ENCODE peak calls at places on chromosomes 5 and 9, in five cellular contexts. One of them, this sample, is unnamed.

GRCh38 chr5:141840295-141840812 is 37.9 kb downstream of the PCDH1 start:
- DNase-seq in IMR-90: no peak
- DNase-seq in mesendoderm: no peak
- DNase-seq in H1: no peak
- DNase-seq in mesenchymal stem cell: no peak
- DNase-seq in this sample: no peak

GRCh38 chr5:158140120-158140778 is 281.3 kb upstream of the CLINT1 start:
- DNase-seq in IMR-90: no peak
- DNase-seq in mesendoderm: peak
- DNase-seq in H1: no peak
- DNase-seq in mesenchymal stem cell: peak
- DNase-seq in this sample: no peak

GRCh38 chr5:73066466-73066865 is 53.9 kb upstream of the TMEM171 start:
- DNase-seq in IMR-90: peak
- DNase-seq in mesendoderm: no peak
- DNase-seq in H1: no peak
- DNase-seq in mesenchymal stem cell: peak
- DNase-seq in this sample: no peak

GRCh38 chr5:80034962-80035821 is at the start of gene THBS4:
- DNase-seq in IMR-90: no peak
- DNase-seq in mesendoderm: peak
- DNase-seq in H1: peak
- DNase-seq in mesenchymal stem cell: no peak
- DNase-seq in this sample: peak

GRCh38 chr5:76408104-76408644 is 5.1 kb downstream of the IQGAP2 start:
- DNase-seq in IMR-90: no peak
- DNase-seq in mesendoderm: no peak
- DNase-seq in H1: no peak
- DNase-seq in mesenchymal stem cell: no peak
- DNase-seq in this sample: no peak

GRCh38 chr5:159610966-159611579 is 280.8 kb upstream of the IL12B start:
- DNase-seq in IMR-90: no peak
- DNase-seq in mesendoderm: no peak
- DNase-seq in H1: no peak
- DNase-seq in mesenchymal stem cell: no peak
- DNase-seq in this sample: no peak

GRCh38 chr5:139301766-139302499 is 8.4 kb downstream of the MATR3 start:
- DNase-seq in IMR-90: no peak
- DNase-seq in mesendoderm: no peak
- DNase-seq in H1: no peak
- DNase-seq in mesenchymal stem cell: no peak
- DNase-seq in this sample: no peak

GRCh38 chr5:124365491-124365890 is 380.9 kb downstream of the ZNF608 start:
- DNase-seq in IMR-90: no peak
- DNase-seq in mesendoderm: no peak
- DNase-seq in H1: no peak
- DNase-seq in mesenchymal stem cell: no peak
- DNase-seq in this sample: no peak

GRCh38 chr5:53406630-53407316 is 73.7 kb upstream of the FST start:
- DNase-seq in IMR-90: peak
- DNase-seq in mesendoderm: no peak
- DNase-seq in H1: no peak
- DNase-seq in mesenchymal stem cell: peak
- DNase-seq in this sample: no peak

GRCh38 chr9:17171309-17172094 is 36.7 kb downstream of the CNTLN start:
- DNase-seq in IMR-90: no peak
- DNase-seq in mesendoderm: peak
- DNase-seq in H1: no peak
- DNase-seq in mesenchymal stem cell: no peak
- DNase-seq in this sample: no peak

GRCh38 chr9:33510264-33511183 is 13.5 kb upstream of the ANKRD18B start:
- DNase-seq in IMR-90: peak
- DNase-seq in mesendoderm: peak
- DNase-seq in H1: peak
- DNase-seq in mesenchymal stem cell: peak
- DNase-seq in this sample: peak

GRCh38 chr9:109857337-109857736 is 77.3 kb downstream of the PALM2AKAP2 start:
- DNase-seq in IMR-90: peak
- DNase-seq in mesendoderm: no peak
- DNase-seq in H1: no peak
- DNase-seq in mesenchymal stem cell: no peak
- DNase-seq in this sample: no peak

GRCh38 chr9:26502311-26502710 is 390.3 kb downstream of the CAAP1 start:
- DNase-seq in IMR-90: no peak
- DNase-seq in mesendoderm: peak
- DNase-seq in H1: no peak
- DNase-seq in mesenchymal stem cell: no peak
- DNase-seq in this sample: peak

GRCh38 chr9:132328580-132328979 is 26.2 kb downstream of the SETX start:
- DNase-seq in IMR-90: no peak
- DNase-seq in mesendoderm: no peak
- DNase-seq in H1: no peak
- DNase-seq in mesenchymal stem cell: no peak
- DNase-seq in this sample: no peak

GRCh38 chr5:170570492-170570891 is 66.7 kb downstream of the KCNIP1 start:
- DNase-seq in IMR-90: no peak
- DNase-seq in mesendoderm: no peak
- DNase-seq in H1: no peak
- DNase-seq in mesenchymal stem cell: no peak
- DNase-seq in this sample: no peak

GRCh38 chr9:98590115-98590514 is 118.6 kb downstream of the GABBR2 start:
- DNase-seq in IMR-90: no peak
- DNase-seq in mesendoderm: no peak
- DNase-seq in H1: no peak
- DNase-seq in mesenchymal stem cell: no peak
- DNase-seq in this sample: no peak

DNA sequence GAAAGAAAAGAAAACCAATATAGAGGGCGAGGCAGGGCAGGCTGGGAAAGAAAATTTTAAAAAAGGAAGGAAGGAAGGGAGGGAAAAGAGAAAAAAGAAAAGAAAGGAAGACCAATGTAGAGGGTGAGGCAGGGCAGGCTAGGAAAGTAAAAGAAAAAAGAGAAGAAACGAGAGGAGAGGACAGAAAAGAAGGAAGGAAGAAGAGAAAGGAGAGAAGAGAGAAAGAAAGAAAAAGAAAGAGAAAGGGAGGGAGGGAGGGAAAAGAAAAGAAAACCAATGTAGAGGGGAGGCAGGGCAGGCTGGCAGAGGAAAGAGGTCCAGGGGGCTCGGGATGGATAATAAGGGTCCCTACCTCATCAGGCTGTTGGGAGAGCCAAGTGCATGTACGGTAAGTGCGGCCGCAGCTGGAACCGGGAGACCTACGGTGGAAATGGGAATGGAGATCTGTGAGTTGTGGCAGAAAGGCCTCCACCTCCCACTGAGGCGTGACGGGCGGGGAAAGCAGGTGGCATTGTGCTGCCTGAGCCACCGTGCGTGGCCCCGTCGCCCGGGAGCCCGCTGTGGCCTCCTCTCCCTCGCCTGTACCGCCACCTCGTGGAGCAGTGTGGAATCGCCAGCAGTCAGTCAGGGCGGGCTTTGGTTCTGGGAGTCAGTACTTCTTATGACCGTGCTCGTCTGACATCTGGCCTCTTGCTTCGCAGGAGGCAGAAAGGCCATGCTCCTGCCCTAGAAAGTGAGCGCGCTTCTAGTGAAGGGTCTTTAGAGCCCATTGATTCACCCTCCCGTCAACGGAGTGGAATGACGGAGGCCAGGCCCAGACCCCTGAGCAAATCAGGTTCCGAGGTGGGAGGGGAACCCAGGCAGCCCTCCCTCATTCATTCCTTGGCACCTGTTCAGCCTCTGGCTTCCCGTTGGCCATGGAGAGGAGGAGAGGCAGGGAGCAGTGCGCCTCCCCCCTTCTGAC is 10.4 kb upstream of the NHP2 start:
- DNase-seq in IMR-90: peak
- DNase-seq in mesendoderm: peak
- DNase-seq in H1: peak
- DNase-seq in mesenchymal stem cell: peak
- DNase-seq in this sample: peak
- H3K4ac ChIP-seq in IMR-90: no peak
- H3K4ac ChIP-seq in mesendoderm: no peak
- H3K4ac ChIP-seq in H1: no peak
- H3K4ac ChIP-seq in mesenchymal stem cell: no peak
- H3K4ac ChIP-seq in this sample: no peak

GRCh38 chr9:14888272-14888671 is 22.0 kb downstream of the FREM1 start:
- DNase-seq in IMR-90: no peak
- DNase-seq in mesendoderm: no peak
- DNase-seq in H1: no peak
- DNase-seq in mesenchymal stem cell: no peak
- DNase-seq in this sample: no peak

GRCh38 chr9:14880951-14881465 is 29.2 kb downstream of the FREM1 start:
- DNase-seq in IMR-90: no peak
- DNase-seq in mesendoderm: no peak
- DNase-seq in H1: no peak
- DNase-seq in mesenchymal stem cell: no peak
- DNase-seq in this sample: no peak

GRCh38 chr9:14882118-14882517 is 28.1 kb downstream of the FREM1 start:
- DNase-seq in IMR-90: no peak
- DNase-seq in mesendoderm: no peak
- DNase-seq in H1: no peak
- DNase-seq in mesenchymal stem cell: no peak
- DNase-seq in this sample: no peak

GRCh38 chr9:14887149-14887548 is 23.1 kb downstream of the FREM1 start:
- DNase-seq in IMR-90: no peak
- DNase-seq in mesendoderm: no peak
- DNase-seq in H1: no peak
- DNase-seq in mesenchymal stem cell: no peak
- DNase-seq in this sample: no peak

GRCh38 chr9:14883310-14883944 is 26.8 kb downstream of the FREM1 start:
- DNase-seq in IMR-90: no peak
- DNase-seq in mesendoderm: no peak
- DNase-seq in H1: no peak
- DNase-seq in mesenchymal stem cell: no peak
- DNase-seq in this sample: no peak
- H3K4ac ChIP-seq in IMR-90: no peak
- H3K4ac ChIP-seq in mesendoderm: no peak
- H3K4ac ChIP-seq in H1: no peak
- H3K4ac ChIP-seq in mesenchymal stem cell: no peak
- H3K4ac ChIP-seq in this sample: no peak

GRCh38 chr5:83554686-83555085 is 83.1 kb downstream of the VCAN start:
- DNase-seq in IMR-90: peak
- DNase-seq in mesendoderm: no peak
- DNase-seq in H1: no peak
- DNase-seq in mesenchymal stem cell: no peak
- DNase-seq in this sample: no peak

GRCh38 chr5:83552275-83552674 is 80.7 kb downstream of the VCAN start:
- DNase-seq in IMR-90: peak
- DNase-seq in mesendoderm: no peak
- DNase-seq in H1: no peak
- DNase-seq in mesenchymal stem cell: no peak
- DNase-seq in this sample: no peak

GRCh38 chr5:83555263-83555662 is 83.7 kb downstream of the VCAN start:
- DNase-seq in IMR-90: no peak
- DNase-seq in mesendoderm: no peak
- DNase-seq in H1: no peak
- DNase-seq in mesenchymal stem cell: no peak
- DNase-seq in this sample: no peak

GRCh38 chr5:83553000-83553486 is 81.5 kb downstream of the VCAN start:
- DNase-seq in IMR-90: peak
- DNase-seq in mesendoderm: peak
- DNase-seq in H1: no peak
- DNase-seq in mesenchymal stem cell: no peak
- DNase-seq in this sample: no peak

DNA sequence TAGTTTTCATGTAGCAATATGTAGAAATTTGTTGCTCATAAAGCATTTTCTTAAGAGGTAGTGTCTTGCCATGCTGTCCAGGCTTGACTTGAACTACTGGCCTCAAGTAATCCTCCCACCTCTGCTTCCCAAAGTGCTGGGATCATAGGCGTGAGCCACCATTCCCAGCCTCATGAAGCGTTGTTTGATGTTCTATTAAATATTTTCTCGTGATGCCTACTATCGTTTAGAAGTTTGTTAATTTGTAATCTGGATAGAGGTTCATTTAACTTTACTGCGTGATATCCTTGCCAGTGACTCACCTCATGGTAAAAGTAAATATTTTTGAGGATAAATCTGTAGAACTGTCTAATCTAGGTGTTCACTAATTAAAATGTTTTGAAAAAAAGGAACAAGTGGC is 82.6 kb downstream of the VCAN start:
- DNase-seq in IMR-90: no peak
- DNase-seq in mesendoderm: no peak
- DNase-seq in H1: no peak
- DNase-seq in mesenchymal stem cell: no peak
- DNase-seq in this sample: no peak
- H3K4ac ChIP-seq in IMR-90: peak
- H3K4ac ChIP-seq in mesendoderm: no peak
- H3K4ac ChIP-seq in H1: no peak
- H3K4ac ChIP-seq in mesenchymal stem cell: no peak
- H3K4ac ChIP-seq in this sample: no peak

GRCh38 chr5:172173771-172174170 is 14.3 kb downstream of the STK10 start:
- DNase-seq in IMR-90: peak
- DNase-seq in mesendoderm: no peak
- DNase-seq in H1: no peak
- DNase-seq in mesenchymal stem cell: peak
- DNase-seq in this sample: no peak
- H3K4ac ChIP-seq in IMR-90: no peak
- H3K4ac ChIP-seq in mesendoderm: no peak
- H3K4ac ChIP-seq in H1: no peak
- H3K4ac ChIP-seq in mesenchymal stem cell: peak
- H3K4ac ChIP-seq in this sample: no peak

DNA sequence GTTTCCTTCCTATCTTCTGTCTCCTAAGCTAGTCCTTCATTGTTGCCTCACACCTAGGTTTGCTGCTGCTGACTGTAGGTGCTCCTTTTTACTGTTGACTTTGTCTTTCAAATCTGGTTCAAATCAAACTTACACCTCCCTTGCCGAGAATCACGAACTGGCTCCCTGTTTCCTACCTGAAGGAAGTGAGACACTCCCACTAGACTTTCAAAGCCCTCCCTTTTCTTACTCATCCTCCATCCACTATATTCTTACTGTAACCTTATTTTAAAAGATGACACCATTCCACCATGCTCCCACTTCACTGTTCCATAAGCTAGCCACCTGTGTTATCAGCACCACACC is 10.5 kb downstream of the OCLN start:
- DNase-seq in IMR-90: no peak
- DNase-seq in mesendoderm: no peak
- DNase-seq in H1: no peak
- DNase-seq in mesenchymal stem cell: no peak
- DNase-seq in this sample: no peak
- H3K4ac ChIP-seq in IMR-90: peak
- H3K4ac ChIP-seq in mesendoderm: no peak
- H3K4ac ChIP-seq in H1: no peak
- H3K4ac ChIP-seq in mesenchymal stem cell: no peak
- H3K4ac ChIP-seq in this sample: no peak

GRCh38 chr9:122001491-122002201 is 91.5 kb downstream of the TTLL11 start:
- DNase-seq in IMR-90: peak
- DNase-seq in mesendoderm: no peak
- DNase-seq in H1: peak
- DNase-seq in mesenchymal stem cell: no peak
- DNase-seq in this sample: no peak

GRCh38 chr9:121995997-121996396 is 97.1 kb downstream of the TTLL11 start:
- DNase-seq in IMR-90: no peak
- DNase-seq in mesendoderm: no peak
- DNase-seq in H1: no peak
- DNase-seq in mesenchymal stem cell: no peak
- DNase-seq in this sample: no peak

GRCh38 chr9:121999556-121999955 is 93.6 kb downstream of the TTLL11 start:
- DNase-seq in IMR-90: no peak
- DNase-seq in mesendoderm: no peak
- DNase-seq in H1: no peak
- DNase-seq in mesenchymal stem cell: no peak
- DNase-seq in this sample: no peak

GRCh38 chr9:121997791-121998190 is 95.3 kb downstream of the TTLL11 start:
- DNase-seq in IMR-90: peak
- DNase-seq in mesendoderm: no peak
- DNase-seq in H1: no peak
- DNase-seq in mesenchymal stem cell: peak
- DNase-seq in this sample: no peak

GRCh38 chr9:121998513-121999049 is 94.5 kb downstream of the TTLL11 start:
- DNase-seq in IMR-90: no peak
- DNase-seq in mesendoderm: no peak
- DNase-seq in H1: peak
- DNase-seq in mesenchymal stem cell: no peak
- DNase-seq in this sample: no peak
- H3K4ac ChIP-seq in IMR-90: no peak
- H3K4ac ChIP-seq in mesendoderm: no peak
- H3K4ac ChIP-seq in H1: no peak
- H3K4ac ChIP-seq in mesenchymal stem cell: no peak
- H3K4ac ChIP-seq in this sample: no peak